ENCODE peak calls at places on chromosomes 11 and 22, in four cellular contexts. One of them, this sample, is unnamed.

GRCh38 chr11:9565822-9566560 is 7.5 kb upstream of the WEE1 start:
- DNase-seq in mammary epithelial cell: peak
- DNase-seq in PC-3: peak
- DNase-seq in GM12878: peak
- DNase-seq in this sample: peak

GRCh38 chr22:39205344-39206021 is 39.3 kb downstream of the PDGFB start:
- DNase-seq in mammary epithelial cell: peak
- DNase-seq in PC-3: peak
- DNase-seq in GM12878: no peak
- DNase-seq in this sample: no peak

GRCh38 chr22:24393012-24393559 is 34.3 kb upstream of the ADORA2A start:
- DNase-seq in mammary epithelial cell: no peak
- DNase-seq in PC-3: no peak
- DNase-seq in GM12878: no peak
- DNase-seq in this sample: no peak

GRCh38 chr11:75236062-75236461 is 4.5 kb upstream of the TPBGL start:
- DNase-seq in mammary epithelial cell: no peak
- DNase-seq in PC-3: no peak
- DNase-seq in GM12878: no peak
- DNase-seq in this sample: no peak

GRCh38 chr22:25563757-25564319 is 637 bp upstream of the GRK3 start:
- DNase-seq in mammary epithelial cell: peak
- DNase-seq in PC-3: no peak
- DNase-seq in GM12878: no peak
- DNase-seq in this sample: no peak

GRCh38 chr11:5289696-5290095 is 12.1 kb downstream of the OR51B4 start:
- DNase-seq in mammary epithelial cell: no peak
- DNase-seq in PC-3: no peak
- DNase-seq in GM12878: no peak
- DNase-seq in this sample: no peak

GRCh38 chr11:34987617-34988016 is 71.2 kb downstream of the PDHX start:
- DNase-seq in mammary epithelial cell: no peak
- DNase-seq in PC-3: peak
- DNase-seq in GM12878: no peak
- DNase-seq in this sample: no peak

GRCh38 chr11:59802639-59803176 is 7.9 kb downstream of the MRPL16 start:
- DNase-seq in mammary epithelial cell: peak
- DNase-seq in PC-3: peak
- DNase-seq in GM12878: no peak
- DNase-seq in this sample: peak

GRCh38 chr11:7088921-7089320 is at the start of gene RBMXL2:
- DNase-seq in mammary epithelial cell: no peak
- DNase-seq in PC-3: no peak
- DNase-seq in GM12878: no peak
- DNase-seq in this sample: no peak

GRCh38 chr11:68596231-68596630 is 88.1 kb upstream of the GAL start:
- DNase-seq in mammary epithelial cell: no peak
- DNase-seq in PC-3: no peak
- DNase-seq in GM12878: no peak
- DNase-seq in this sample: no peak

GRCh38 chr11:747176-748006 is at the start of gene TALDO1:
- DNase-seq in mammary epithelial cell: peak
- DNase-seq in PC-3: peak
- DNase-seq in GM12878: peak
- DNase-seq in this sample: peak

GRCh38 chr22:34914871-34915270 is 151.1 kb upstream of the ISX start:
- DNase-seq in mammary epithelial cell: no peak
- DNase-seq in PC-3: no peak
- DNase-seq in GM12878: no peak
- DNase-seq in this sample: no peak

GRCh38 chr11:64230209-64230984 is at the start of gene DNAJC4:
- DNase-seq in mammary epithelial cell: peak
- DNase-seq in PC-3: peak
- DNase-seq in GM12878: peak
- DNase-seq in this sample: peak

GRCh38 chr11:69686856-69687255 is 11.7 kb upstream of the LTO1 start:
- DNase-seq in mammary epithelial cell: peak
- DNase-seq in PC-3: no peak
- DNase-seq in GM12878: no peak
- DNase-seq in this sample: no peak

GRCh38 chr11:100791103-100791502 is 104.0 kb downstream of the ARHGAP42 start:
- DNase-seq in mammary epithelial cell: no peak
- DNase-seq in PC-3: no peak
- DNase-seq in GM12878: no peak
- DNase-seq in this sample: no peak

GRCh38 chr11:35047179-35047578 is 91.8 kb upstream of the CD44 start:
- DNase-seq in mammary epithelial cell: no peak
- DNase-seq in PC-3: no peak
- DNase-seq in GM12878: no peak
- DNase-seq in this sample: no peak

GRCh38 chr11:20259506-20259905 is 99.2 kb upstream of the DBX1 start:
- DNase-seq in mammary epithelial cell: peak
- DNase-seq in PC-3: no peak
- DNase-seq in GM12878: no peak
- DNase-seq in this sample: no peak

GRCh38 chr11:57143459-57143858 is 38.3 kb upstream of the LRRC55 start:
- DNase-seq in mammary epithelial cell: no peak
- DNase-seq in PC-3: no peak
- DNase-seq in GM12878: no peak
- DNase-seq in this sample: no peak

GRCh38 chr11:125261471-125262087 is 97.0 kb downstream of the PKNOX2 start:
- DNase-seq in mammary epithelial cell: no peak
- DNase-seq in PC-3: no peak
- DNase-seq in GM12878: no peak
- DNase-seq in this sample: no peak

GRCh38 chr11:10155793-10156490 is 138.1 kb downstream of the SBF2 start:
- DNase-seq in mammary epithelial cell: peak
- DNase-seq in PC-3: peak
- DNase-seq in GM12878: no peak
- DNase-seq in this sample: no peak

DNA sequence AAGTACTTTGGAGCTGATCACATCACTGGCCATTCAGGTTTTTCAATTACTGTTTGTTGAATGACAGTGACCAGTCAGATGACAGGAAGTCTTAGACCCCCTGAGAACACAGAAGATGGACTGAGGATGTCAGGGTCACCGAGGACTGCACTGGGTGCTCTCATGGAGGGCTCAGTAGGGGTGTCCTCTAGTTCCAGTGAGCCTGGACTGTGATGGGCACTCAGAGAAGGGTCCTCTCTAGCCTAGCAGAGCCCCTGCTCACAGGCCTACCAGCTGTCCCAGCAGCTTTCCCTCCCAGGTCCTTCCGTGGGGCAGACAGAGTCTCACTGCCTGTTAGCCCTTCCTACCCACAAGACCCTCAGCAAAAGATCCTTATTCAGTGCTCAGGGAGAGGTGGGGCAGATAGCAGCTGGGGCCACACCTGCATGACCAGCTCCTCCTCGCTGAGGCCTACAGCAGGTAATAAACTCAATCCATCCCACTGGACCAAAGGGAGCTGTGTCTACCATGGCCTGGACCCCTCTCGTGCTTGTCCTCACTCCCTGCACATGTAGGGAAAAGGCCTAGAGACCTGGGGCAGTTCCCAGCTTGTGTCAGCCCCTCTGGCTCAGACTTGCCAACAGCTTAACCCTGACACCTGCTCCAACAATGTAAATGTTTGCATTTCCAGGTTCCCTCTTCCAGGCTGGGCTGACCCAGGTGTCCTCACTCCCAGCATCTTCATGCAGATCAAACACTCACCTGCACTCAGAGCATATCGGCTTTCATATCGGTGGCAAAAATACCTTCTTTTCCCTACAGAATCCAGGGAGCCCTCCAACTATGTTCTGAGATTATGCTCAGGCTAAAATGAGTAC is 25.2 kb upstream of the VPREB1 start:
- DNase-seq in mammary epithelial cell: no peak
- DNase-seq in PC-3: no peak
- DNase-seq in GM12878: no peak
- DNase-seq in this sample: no peak
- TF ChIP-seq EZH2 in mammary epithelial cell: no peak
- TF ChIP-seq EZH2 in PC-3: no peak
- TF ChIP-seq EZH2 in GM12878: no peak
- TF ChIP-seq EZH2 in this sample: no peak

GRCh38 chr22:50626314-50626855 is 1.6 kb downstream of the ARSA start:
- DNase-seq in mammary epithelial cell: no peak
- DNase-seq in PC-3: no peak
- DNase-seq in GM12878: no peak
- DNase-seq in this sample: no peak
- TF ChIP-seq CTCF in mammary epithelial cell: no peak
- TF ChIP-seq CTCF in PC-3: peak
- TF ChIP-seq CTCF in GM12878: no peak
- TF ChIP-seq CTCF in this sample: no peak

GRCh38 chr11:117442049-117442868 is 114.6 kb downstream of the CEP164 start:
- DNase-seq in mammary epithelial cell: no peak
- DNase-seq in PC-3: no peak
- DNase-seq in GM12878: no peak
- DNase-seq in this sample: no peak

GRCh38 chr11:117444256-117445096 is 116.8 kb downstream of the CEP164 start:
- DNase-seq in mammary epithelial cell: no peak
- DNase-seq in PC-3: no peak
- DNase-seq in GM12878: no peak
- DNase-seq in this sample: no peak

GRCh38 chr11:117442869-117443239 is 115.2 kb downstream of the CEP164 start:
- DNase-seq in mammary epithelial cell: no peak
- DNase-seq in PC-3: no peak
- DNase-seq in GM12878: no peak
- DNase-seq in this sample: no peak

GRCh38 chr11:117445097-117445658 is 117.5 kb downstream of the CEP164 start:
- DNase-seq in mammary epithelial cell: no peak
- DNase-seq in PC-3: no peak
- DNase-seq in GM12878: no peak
- DNase-seq in this sample: no peak

DNA sequence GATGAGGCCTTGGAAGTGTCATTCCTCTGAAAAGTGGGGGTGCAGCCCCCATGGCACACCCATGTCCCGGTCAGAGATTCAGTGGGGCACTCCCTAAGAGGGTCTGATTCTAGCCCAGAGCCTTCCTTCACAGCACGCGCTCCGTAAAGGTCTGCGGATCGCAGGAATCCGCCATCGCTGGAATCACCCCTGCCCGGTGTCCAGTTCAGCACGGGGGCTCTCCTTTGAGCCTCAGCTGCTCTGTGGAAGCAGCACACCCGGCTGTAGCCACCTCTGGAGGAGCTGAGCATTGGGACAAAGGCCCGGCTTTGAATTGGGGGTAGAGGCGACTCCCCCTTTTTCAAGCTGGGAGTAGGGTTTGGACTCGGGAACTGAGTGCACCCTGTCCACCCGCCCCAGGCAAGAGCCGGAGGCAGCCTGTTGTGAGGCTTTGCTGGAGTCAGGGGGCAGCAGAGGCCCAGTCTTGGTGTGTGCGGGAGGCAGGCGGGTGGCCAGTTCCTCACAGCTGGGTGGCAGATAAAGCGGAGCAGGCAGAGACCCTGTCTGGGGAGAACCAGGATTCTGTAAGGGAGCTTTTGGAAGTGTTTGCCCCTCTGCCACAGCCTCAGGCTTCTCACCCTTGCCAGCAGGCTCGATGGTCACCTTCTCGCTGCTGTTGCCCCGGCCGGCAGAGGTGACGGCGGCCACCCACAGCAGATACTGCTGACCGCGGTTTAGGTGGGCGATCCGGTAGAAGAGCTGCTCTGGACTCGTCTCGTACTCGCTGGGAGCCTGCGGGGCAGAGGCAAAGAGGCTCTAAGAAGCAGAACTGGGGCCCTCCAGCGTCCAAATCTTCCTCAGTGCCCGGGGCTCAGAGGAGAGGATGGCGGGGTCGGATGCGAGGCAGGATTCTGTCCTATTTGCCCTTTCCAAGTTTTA is 115.9 kb downstream of the CEP164 start:
- DNase-seq in mammary epithelial cell: no peak
- DNase-seq in PC-3: peak
- DNase-seq in GM12878: no peak
- DNase-seq in this sample: peak
- TF ChIP-seq EZH2 in mammary epithelial cell: no peak
- TF ChIP-seq EZH2 in PC-3: no peak
- TF ChIP-seq EZH2 in GM12878: no peak
- TF ChIP-seq EZH2 in this sample: no peak

GRCh38 chr11:121489823-121490222 is 37.1 kb upstream of the SORL1-AS1 start:
- DNase-seq in mammary epithelial cell: peak
- DNase-seq in PC-3: no peak
- DNase-seq in GM12878: no peak
- DNase-seq in this sample: no peak
- TF ChIP-seq CTCF in mammary epithelial cell: no peak
- TF ChIP-seq CTCF in PC-3: no peak
- TF ChIP-seq CTCF in GM12878: no peak
- TF ChIP-seq CTCF in this sample: no peak

DNA sequence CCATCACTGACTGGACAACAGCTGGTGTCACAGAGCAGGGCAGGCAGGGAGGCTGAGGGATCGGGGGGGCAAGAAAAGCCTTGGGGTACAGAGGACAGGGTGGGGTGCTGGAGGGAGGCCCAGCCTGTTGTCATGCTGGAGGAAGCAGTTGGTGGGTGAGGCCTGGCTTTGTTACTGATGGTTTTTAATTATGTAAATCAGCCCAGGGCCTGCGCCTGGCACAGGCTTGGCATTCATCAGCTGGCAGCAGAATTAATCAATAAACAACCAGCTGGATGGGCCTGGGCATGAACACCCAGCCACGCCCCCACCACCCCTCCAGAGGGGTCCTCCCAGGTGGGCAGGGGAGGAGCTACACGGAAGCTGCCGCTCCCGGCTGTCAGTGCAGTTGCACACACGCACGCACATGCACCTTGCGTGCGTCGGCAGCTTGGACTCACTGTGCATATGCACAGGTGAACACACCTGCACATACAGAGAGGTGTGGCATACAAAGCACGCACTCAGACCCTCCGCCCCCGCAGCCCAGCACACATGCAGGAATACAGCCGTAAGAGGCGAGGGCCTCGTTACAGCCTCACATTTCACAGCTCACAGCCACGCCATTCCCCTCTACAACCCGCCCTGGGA is 21.4 kb upstream of the ELFN2 start:
- DNase-seq in mammary epithelial cell: no peak
- DNase-seq in PC-3: no peak
- DNase-seq in GM12878: no peak
- DNase-seq in this sample: no peak
- TF ChIP-seq EZH2 in mammary epithelial cell: no peak
- TF ChIP-seq EZH2 in PC-3: no peak
- TF ChIP-seq EZH2 in GM12878: no peak
- TF ChIP-seq EZH2 in this sample: no peak

This sample was measured in A673.